ENCODE peak calls at places on chromosomes 7 and 10, in ten cellular contexts. Q, V, K, X, B, C, F, O, S and R are unnamed samples.

GRCh38 chr10:16440396-16441105 is 3.7 kb downstream of the PTER start:
- DNase-seq in Q (no peak), V (no peak), K (no peak), X (no peak), B (no peak), C (no peak), F (no peak), O (no peak), S (no peak), R (peak; percentile 68)

GRCh38 chr7:50805425-50806130 is 22.9 kb upstream of the GRB10 start:
- DNase-seq in Q (no peak), V (peak; percentile 52), K (no peak), X (peak; percentile 39), B (no peak), C (no peak), F (no peak), O (no peak), S (no peak), R (no peak)

GRCh38 chr10:51699145-51699474 is 285 bp downstream of the CSTF2T start:
- DNase-seq in Q (no peak), V (no peak), K (no peak), X (no peak), B (no peak), C (peak; percentile 22), F (no peak), O (no peak), S (no peak), R (no peak)

GRCh38 chr10:67657775-67658174 is 38.2 kb downstream of the CTNNA3 start:
- DNase-seq in Q (no peak), V (no peak), K (no peak), X (no peak), B (no peak), C (no peak), F (no peak), O (no peak), S (no peak), R (no peak)

GRCh38 chr7:107946451-107946850 is 55.5 kb downstream of the DLD start:
- DNase-seq in Q (no peak), V (no peak), K (no peak), X (no peak), B (no peak), C (no peak), F (no peak), O (no peak), S (no peak), R (no peak)

GRCh38 chr7:5408777-5409176 is 14.9 kb downstream of the TNRC18 start:
- DNase-seq in Q (no peak), V (no peak), K (no peak), X (no peak), B (no peak), C (peak; percentile 19), F (no peak), O (no peak), S (no peak), R (no peak)

GRCh38 chr7:93021748-93022147 is 96.0 kb downstream of the SAMD9 start:
- DNase-seq in Q (no peak), V (no peak), K (no peak), X (no peak), B (no peak), C (no peak), F (no peak), O (no peak), S (no peak), R (no peak)

GRCh38 chr10:125048101-125048864 is 106.4 kb downstream of the ZRANB1 start:
- DNase-seq in Q (no peak), V (peak; percentile 77), K (peak; percentile 61), X (peak; percentile 37), B (no peak), C (peak; percentile 88), F (peak; percentile 92), O (peak; percentile 78), S (peak; percentile 86), R (peak; percentile 93)

GRCh38 chr10:103188853-103189252 is 4.2 kb downstream of the NT5C2 start:
- DNase-seq in Q (no peak), V (no peak), K (no peak), X (no peak), B (no peak), C (no peak), F (no peak), O (no peak), S (no peak), R (no peak)